ENCODE peak calls at places on chromosomes 3 and 15, in eight cellular contexts. W, A, Y, G, H, Z, E and J are unnamed samples.

GRCh38 chr3:138114431-138114918 is 933 bp downstream of the DZIP1L start:
- DNase-seq in A (peak; percentile 43), W (no peak), Y (no peak), H (peak; percentile 27), G (peak; percentile 50), E (no peak), Z (peak; percentile 29), J (peak; percentile 48)

GRCh38 chr3:179969525-179969924 is 67.2 kb downstream of the PEX5L start:
- DNase-seq in E (peak; percentile 3), Z (peak; percentile 16), G (no peak), Y (no peak), H (peak; percentile 91), W (no peak), A (no peak), J (no peak)

GRCh38 chr3:186821429-186822367 is 15.4 kb upstream of the RFC4 start:
- DNase-seq in W (peak; percentile 36), E (peak; percentile 36), G (peak; percentile 85), H (peak; percentile 24), Z (peak; percentile 53), Y (no peak), A (peak; percentile 83), J (peak; percentile 63)

GRCh38 chr3:136078421-136079364 is 113.2 kb downstream of the PPP2R3A start:
- DNase-seq in Y (no peak), W (peak; percentile 8), E (no peak), H (no peak), G (peak; percentile 23), A (peak; percentile 38), Z (peak; percentile 16), J (no peak)

GRCh38 chr3:69986419-69986818 is 13.1 kb upstream of the SAMMSON start:
- DNase-seq in Y (no peak), A (no peak), G (no peak), W (no peak), E (no peak), Z (no peak), H (no peak), J (no peak)

GRCh38 chr3:135862361-135862760 is 103.2 kb upstream of the PPP2R3A start:
- DNase-seq in E (no peak), Z (peak; percentile 68), W (no peak), H (no peak), G (no peak), Y (no peak), A (no peak), J (no peak)

GRCh38 chr15:75454471-75455418 is 3.3 kb upstream of the SIN3A start:
- DNase-seq in W (peak; percentile 60), G (peak; percentile 68), A (no peak), Z (no peak), E (peak; percentile 26), Y (peak; percentile 69), H (peak; percentile 66), J (peak; percentile 85)

GRCh38 chr3:126025862-126026261 is 56.9 kb downstream of the ROPN1B start:
- DNase-seq in Z (no peak), G (no peak), W (no peak), A (no peak), E (no peak), H (no peak), Y (no peak), J (no peak)

DNA sequence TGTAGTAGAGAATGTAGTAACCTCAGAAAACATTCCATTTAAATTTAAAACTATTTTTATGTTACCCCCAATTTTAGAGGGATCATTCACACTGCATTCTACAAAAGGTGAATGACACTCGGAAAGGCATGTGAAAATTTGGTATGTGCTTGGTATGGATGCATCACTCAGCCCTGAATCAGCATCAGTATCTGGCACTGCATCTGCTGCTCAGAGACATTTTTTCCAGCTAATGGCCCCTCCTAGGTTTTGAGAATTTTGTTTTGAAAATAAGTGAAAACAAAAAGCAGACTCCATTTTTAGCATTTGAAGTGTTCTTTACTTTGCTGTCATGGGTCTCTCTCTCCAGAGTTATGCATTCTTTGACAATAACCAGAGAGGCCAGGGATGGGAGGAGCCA is 15.6 kb upstream of the WWTR1 start:
- DNase-seq in A (peak; percentile 45), Z (peak; percentile 77), Y (no peak), E (no peak), H (no peak), G (no peak), W (no peak), J (no peak)
- H3K4me2 ChIP-seq in A (no peak overlapping the region), Z (peak overlapping the region; percentile 15), Y (no peak overlapping the region), E (no peak overlapping the region), H (no peak overlapping the region), G (no peak overlapping the region), W (no peak overlapping the region), J (no peak overlapping the region)

GRCh38 chr15:66505818-66506217 is 692 bp downstream of the ZWILCH start:
- DNase-seq in E (no peak), A (no peak), Z (no peak), H (no peak), Y (no peak), G (no peak), W (no peak), J (no peak)
- H3K36me3 ChIP-seq in E (peaks cover 37% of the 10 kb centered on the region), A (peaks cover 14% of the 10 kb centered on the region), Z (peaks cover 31% of the 10 kb centered on the region), H (peaks cover 28% of the 10 kb centered on the region), Y (peaks cover 16% of the 10 kb centered on the region), G (peaks cover 45% of the 10 kb centered on the region), W (peaks cover 45% of the 10 kb centered on the region), J (peaks cover 13% of the 10 kb centered on the region)

GRCh38 chr3:159865042-159865579 is 123.5 kb upstream of the IL12A start:
- DNase-seq in E (no peak), Z (no peak), G (no peak), A (peak; percentile 40), H (no peak), W (no peak), Y (no peak), J (no peak)
- H3K4me1 ChIP-seq in E (peaks cover 29% of the 10 kb centered on the region), Z (peaks cover 21% of the 10 kb centered on the region), G (peaks cover 23% of the 10 kb centered on the region), A (peaks cover 25% of the 10 kb centered on the region), H (peaks cover 30% of the 10 kb centered on the region), W (no peaks in the 10 kb centered on the region), Y (peaks cover 14% of the 10 kb centered on the region), J (peaks cover 18% of the 10 kb centered on the region)

DNA sequence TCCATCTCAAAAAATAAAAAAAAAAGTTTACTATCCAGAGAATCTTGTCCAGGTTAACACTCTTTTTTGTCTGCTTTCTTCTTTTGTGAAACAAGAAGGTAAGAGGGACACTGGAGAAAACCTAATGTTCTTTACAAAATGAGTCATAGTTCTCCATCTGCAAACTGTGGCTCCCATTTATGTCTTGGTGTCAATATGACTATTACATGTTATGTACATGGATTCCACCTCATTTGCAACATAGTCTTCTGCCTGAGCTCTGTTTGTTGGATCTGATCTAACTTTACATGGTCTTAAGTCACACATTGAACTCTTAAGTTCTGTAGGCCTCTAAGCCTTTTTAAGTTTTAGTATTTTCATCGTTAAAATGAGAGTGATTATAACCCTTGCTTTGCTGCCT is 421.1 kb upstream of the TPRG1 start:
- DNase-seq in Z (no peak), H (no peak), A (no peak), Y (no peak), E (no peak), G (no peak), W (no peak), J (no peak)
- H3K4me2 ChIP-seq in Z (no peak overlapping the region), H (no peak overlapping the region), A (no peak overlapping the region), Y (no peak overlapping the region), E (no peak overlapping the region), G (no peak overlapping the region), W (no peak overlapping the region), J (no peak overlapping the region)

GRCh38 chr3:15575446-15575845 is 25.9 kb downstream of the HACL1 start:
- DNase-seq in Z (no peak), W (no peak), A (no peak), G (no peak), H (no peak), E (no peak), Y (no peak), J (no peak)
- H3K36me3 ChIP-seq in Z (peaks cover 14% of the 10 kb centered on the region), W (peaks cover 21% of the 10 kb centered on the region), A (peaks cover 20% of the 10 kb centered on the region), G (peaks cover 11% of the 10 kb centered on the region), H (peaks cover 2% of the 10 kb centered on the region), E (peaks cover 9% of the 10 kb centered on the region), Y (peaks cover 8% of the 10 kb centered on the region), J (no peaks in the 10 kb centered on the region)

GRCh38 chr3:188295876-188296275 is 141.9 kb downstream of the LPP start:
- DNase-seq in Z (no peak), Y (no peak), G (no peak), W (no peak), A (no peak), E (no peak), H (no peak), J (no peak)

GRCh38 chr3:188298585-188298984 is 144.6 kb downstream of the LPP start:
- DNase-seq in Y (no peak), A (no peak), E (no peak), H (no peak), W (no peak), G (no peak), Z (no peak), J (peak; percentile 74)

GRCh38 chr3:188294823-188295487 is 141.0 kb downstream of the LPP start:
- DNase-seq in G (no peak), A (peak; percentile 96), E (peak; percentile 90), Y (no peak), W (no peak), Z (peak; percentile 100), H (peak; percentile 95), J (no peak)

GRCh38 chr3:188299068-188299467 is 145.1 kb downstream of the LPP start:
- DNase-seq in G (no peak), A (no peak), Z (no peak), W (no peak), H (no peak), Y (no peak), E (no peak), J (no peak)

DNA sequence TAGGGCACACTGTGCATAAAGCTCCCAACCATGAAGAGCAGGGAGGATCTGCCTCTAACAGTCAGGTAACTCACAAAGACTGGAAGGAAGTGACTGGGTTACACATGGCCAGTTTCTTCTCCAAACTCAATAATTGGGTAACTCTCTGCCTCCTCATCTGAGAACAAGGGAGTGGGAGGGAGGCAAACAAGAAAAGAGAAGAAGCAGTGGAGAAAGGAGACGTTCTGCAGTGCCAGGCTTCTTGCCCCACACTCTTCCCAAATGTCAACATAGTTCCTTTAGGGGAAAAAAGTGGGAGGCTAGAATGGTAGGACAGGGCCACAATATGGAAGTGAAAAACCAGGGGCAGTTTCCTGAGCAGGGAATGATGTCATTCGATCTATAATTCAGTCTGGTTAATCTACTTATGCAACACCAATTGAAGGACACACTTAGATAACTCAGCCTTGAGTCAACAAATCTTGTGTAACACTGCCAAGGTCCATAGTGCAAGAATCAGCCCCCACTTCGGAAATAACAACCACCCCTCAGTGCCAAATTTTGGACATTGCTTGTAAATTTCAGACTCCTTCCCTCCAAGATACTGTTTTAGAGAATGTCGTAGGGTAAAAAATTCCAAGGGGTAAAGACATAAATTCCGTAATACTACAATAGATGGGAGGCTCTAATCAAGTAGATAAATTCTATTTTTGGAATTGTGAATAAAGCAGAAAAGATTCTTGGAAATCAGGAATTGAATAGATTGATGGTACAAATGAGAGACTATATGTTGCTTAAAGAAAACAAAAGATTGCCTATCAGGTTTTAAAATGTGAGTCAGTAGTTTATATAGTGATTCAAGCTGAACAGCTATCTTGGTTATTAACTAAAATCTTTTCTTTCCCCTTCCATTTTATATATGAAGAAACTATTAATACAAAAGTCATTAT is 143.1 kb downstream of the LPP start:
- DNase-seq in G (no peak), Y (no peak), H (peak; percentile 76), E (no peak), W (no peak), A (peak; percentile 83), Z (peak; percentile 96), J (no peak)
- H3K4me1 ChIP-seq in G (peaks cover 38% of the 10 kb centered on the region), Y (peaks cover 19% of the 10 kb centered on the region), H (peaks cover 57% of the 10 kb centered on the region), E (peaks cover 75% of the 10 kb centered on the region), W (no peaks in the 10 kb centered on the region), A (peaks cover 23% of the 10 kb centered on the region), Z (peaks cover 66% of the 10 kb centered on the region), J (peaks cover 51% of the 10 kb centered on the region)